ENCODE peak calls at places on chromosomes 13 and 19, in seven cellular contexts. A, L, F, G, U, S and C are unnamed samples.

GRCh38 chr13:28120317-28120716 is 18.0 kb upstream of the PAN3 start:
- DNase-seq in A (no peak), L (no peak), F (no peak), G (no peak), U (no peak), S (no peak), C (no peak)

GRCh38 chr13:68816715-68817114 is 1290.9 kb upstream of the ATXN8OS start:
- DNase-seq in A (no peak), L (no peak), F (no peak), G (no peak), U (no peak), S (no peak), C (no peak)

GRCh38 chr19:50567052-50567841 is 988 bp downstream of the LRRC4B start:
- DNase-seq in A (no peak), L (no peak), F (no peak), G (no peak), U (peak; percentile 49), S (no peak), C (peak; percentile 18)

GRCh38 chr13:30388401-30389283 is 33.7 kb upstream of the UBE2L5 start:
- DNase-seq in A (peak; percentile 49), L (no peak), F (no peak), G (no peak), U (no peak), S (no peak), C (no peak)

GRCh38 chr13:49060698-49061387 is 85.1 kb downstream of the FNDC3A start:
- DNase-seq in A (no peak), L (no peak), F (no peak), G (no peak), U (no peak), S (no peak), C (no peak)

GRCh38 chr19:43636121-43636683 is 3.4 kb downstream of the CADM4 start:
- DNase-seq in A (no peak), L (no peak), F (no peak), G (peak; percentile 73), U (peak; percentile 75), S (no peak), C (no peak)

GRCh38 chr19:51386882-51387520 is 773 bp downstream of the LIM2 start:
- DNase-seq in A (no peak), L (no peak), F (no peak), G (no peak), U (no peak), S (no peak), C (no peak)

GRCh38 chr19:35870798-35871197 is 2.4 kb downstream of the APLP1 start:
- DNase-seq in A (no peak), L (no peak), F (no peak), G (no peak), U (no peak), S (no peak), C (no peak)

GRCh38 chr19:1855040-1855827 is 7.0 kb upstream of the REXO1 start:
- DNase-seq in A (peak; percentile 91), L (peak; percentile 92), F (peak; percentile 96), G (no peak), U (peak; percentile 43), S (peak; percentile 96), C (no peak)

GRCh38 chr13:51221674-51222509 is at the start of gene FAM124A:
- DNase-seq in A (no peak), L (peak; percentile 63), F (peak; percentile 53), G (no peak), U (peak; percentile 51), S (peak; percentile 41), C (peak; percentile 6)

GRCh38 chr19:18310118-18310909 is 12.6 kb downstream of the LSM4 start:
- DNase-seq in A (no peak), L (no peak), F (peak; percentile 66), G (no peak), U (no peak), S (peak; percentile 67), C (no peak)

GRCh38 chr13:50891206-50891605 is 18.4 kb upstream of the RNASEH2B start:
- DNase-seq in A (no peak), L (peak; percentile 50), F (no peak), G (no peak), U (no peak), S (no peak), C (no peak)

GRCh38 chr13:110311721-110312668 is 4.9 kb downstream of the COL4A2 start:
- DNase-seq in A (no peak), L (no peak), F (no peak), G (no peak), U (no peak), S (no peak), C (no peak)

GRCh38 chr19:3494051-3494450 is 6.4 kb downstream of the DOHH start:
- DNase-seq in A (no peak), L (no peak), F (no peak), G (peak; percentile 93), U (peak; percentile 92), S (peak; percentile 32), C (no peak)

GRCh38 chr13:30982506-30982905 is 50.0 kb downstream of the TEX26 start:
- DNase-seq in A (no peak), L (no peak), F (no peak), G (no peak), U (no peak), S (no peak), C (no peak)